ENCODE peak calls at places on chromosomes 7 and 10, in seven cellular contexts. J is osteoblast, H is AG09309, F is HFF-Myc, T is spleen, I is fibroblast of mammary gland, U is nephron progenitor cell. E is an unnamed sample.

GRCh38 chr7:150356265-150356897 is 12.2 kb upstream of the REPIN1 start:
- DNase-seq in U (no peak), I (peak; percentile 48), H (no peak), J (peak; percentile 72), F (no peak), T (no peak), E (no peak)

GRCh38 chr10:69864321-69864720 is 62.6 kb downstream of the COL13A1 start:
- DNase-seq in F (no peak), J (peak; percentile 93), T (no peak), I (peak; percentile 95), U (no peak), H (peak; percentile 78), E (peak; percentile 74)

GRCh38 chr10:118978998-118979350 is 50.5 kb upstream of the NANOS1 start:
- DNase-seq in H (no peak), J (no peak), I (no peak), T (no peak), U (no peak), F (no peak), E (no peak)

GRCh38 chr7:159012353-159013069 is 132.2 kb downstream of the VIPR2 start:
- DNase-seq in J (peak; percentile 74), H (no peak), U (no peak), F (no peak), T (no peak), I (no peak), E (no peak)

GRCh38 chr7:36390199-36391090 is 783 bp downstream of the ANLN start:
- DNase-seq in I (peak; percentile 83), H (peak; percentile 28), J (peak; percentile 97), T (peak; percentile 88), F (peak; percentile 43), U (peak; percentile 85), E (peak; percentile 36)

GRCh38 chr10:69043931-69044531 is 43.9 kb upstream of the SRGN start:
- DNase-seq in J (no peak), T (no peak), I (no peak), U (no peak), F (no peak), H (no peak), E (no peak)

GRCh38 chr10:32205666-32206065 is 141.3 kb downstream of the EPC1 start:
- DNase-seq in I (no peak), J (no peak), T (no peak), H (no peak), U (no peak), F (no peak), E (no peak)

GRCh38 chr7:148515237-148515636 is 75.3 kb upstream of the C7orf33 start:
- DNase-seq in F (no peak), J (no peak), T (no peak), U (no peak), I (no peak), H (no peak), E (no peak)

GRCh38 chr10:61211468-61211867 is 241.7 kb downstream of the TMEM26 start:
- DNase-seq in H (no peak), F (no peak), T (no peak), U (no peak), J (no peak), I (no peak), E (no peak)

GRCh38 chr10:130301026-130301892 is 165.1 kb downstream of the GLRX3 start:
- DNase-seq in U (no peak), T (peak; percentile 94), F (no peak), J (peak; percentile 51), I (peak; percentile 57), H (peak; percentile 16), E (no peak)

GRCh38 chr7:159118623-159119022 is 26.0 kb downstream of the VIPR2 start:
- DNase-seq in H (no peak), T (peak; percentile 62), I (no peak), J (no peak), F (no peak), U (no peak), E (no peak)

DNA sequence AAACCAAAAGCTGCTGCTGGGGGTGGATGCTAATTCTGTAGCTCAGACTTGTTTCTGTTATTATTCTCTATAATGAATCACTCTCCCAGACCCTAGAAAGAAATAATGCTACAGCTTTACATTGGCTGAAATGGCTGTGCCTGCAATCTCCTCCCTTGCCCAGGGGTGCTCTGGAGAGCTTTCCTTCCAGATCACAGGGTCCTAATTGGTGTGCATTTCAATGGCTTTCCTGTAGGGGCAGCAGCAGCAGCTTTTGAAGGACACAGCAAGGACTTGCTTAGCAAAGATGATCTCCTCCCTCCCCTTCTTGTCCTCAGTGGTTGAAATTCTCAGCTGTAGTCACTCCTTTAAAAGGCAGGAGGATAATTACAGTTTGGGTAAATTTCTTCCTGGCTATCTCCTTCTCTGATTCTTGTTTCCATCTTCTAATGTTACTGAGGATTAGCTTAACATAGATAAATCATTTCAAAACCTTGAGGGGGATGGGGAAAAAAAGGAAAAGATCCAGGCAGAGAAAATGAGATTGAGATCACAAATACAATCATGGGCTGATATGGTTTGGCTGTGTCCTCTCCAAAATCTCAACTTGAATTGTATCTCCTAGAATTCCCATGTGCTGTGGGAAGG is 120.2 kb upstream of the CTTNBP2 start:
- DNase-seq in J (no peak), I (peak; percentile 30), H (no peak), T (no peak), U (peak; percentile 46), F (peak; percentile 6), E (no peak)
- TF ChIP-seq CTCF in J (peak; percentile 9), I (peak; percentile 44), H (no peak), T (no peak), U (peak; percentile 60), F (peak; percentile 34), E (peak; percentile 33)

GRCh38 chr10:104580321-104580720 is 60.8 kb upstream of the SORCS3 start:
- DNase-seq in F (no peak), U (no peak), I (peak; percentile 74), J (no peak), T (no peak), H (peak; percentile 32), E (no peak)

GRCh38 chr10:104576611-104577010 is 64.5 kb upstream of the SORCS3 start:
- DNase-seq in T (no peak), J (no peak), I (no peak), H (no peak), F (no peak), U (no peak), E (no peak)

GRCh38 chr10:104580774-104581675 is 60.1 kb upstream of the SORCS3 start:
- DNase-seq in J (peak; percentile 71), I (peak; percentile 70), T (peak; percentile 80), H (peak; percentile 24), F (peak; percentile 30), U (peak; percentile 85), E (no peak)

GRCh38 chr10:104577171-104577570 is 63.9 kb upstream of the SORCS3 start:
- DNase-seq in U (no peak), H (no peak), T (no peak), I (no peak), F (no peak), J (no peak), E (no peak)

DNA sequence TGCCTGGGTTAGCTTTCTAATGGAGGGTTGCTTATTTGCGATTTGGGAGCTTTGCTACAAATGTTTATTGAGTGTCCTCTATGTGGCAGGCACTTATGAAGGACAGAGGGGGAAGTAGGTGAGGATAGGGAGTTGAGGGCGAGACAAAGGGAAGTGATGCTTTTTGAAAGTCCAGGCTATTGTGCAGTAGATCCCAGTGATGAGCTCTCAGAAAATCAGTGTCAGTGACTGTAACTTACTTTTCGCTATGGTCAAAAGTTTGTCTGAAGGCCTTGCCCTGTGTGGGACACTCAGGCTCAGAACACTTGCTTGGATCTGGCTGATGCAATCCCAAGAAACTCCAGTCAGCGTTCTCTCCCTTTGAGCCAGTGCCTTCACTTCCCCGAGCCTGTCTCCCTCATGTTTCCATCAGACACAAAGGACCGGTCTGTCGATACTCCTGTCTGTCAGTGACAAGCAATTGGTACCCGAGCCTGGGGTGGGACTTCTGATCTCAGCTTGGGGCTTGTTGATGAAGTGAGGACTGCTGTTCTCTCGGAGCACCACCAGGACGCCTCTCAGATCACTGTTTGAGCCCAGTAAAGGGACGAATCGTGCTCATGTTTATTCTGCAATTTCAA is 63.1 kb upstream of the SORCS3 start:
- DNase-seq in F (no peak), I (no peak), J (no peak), H (no peak), T (no peak), U (no peak), E (no peak)
- TF ChIP-seq CTCF in F (no peak), I (no peak), J (no peak), H (no peak), T (no peak), U (peak; percentile 12), E (no peak)

GRCh38 chr10:11743461-11744338 is 1.5 kb downstream of the ECHDC3 start:
- DNase-seq in H (no peak), T (peak; percentile 65), F (no peak), I (no peak), J (peak; percentile 82), U (no peak), E (no peak)

GRCh38 chr10:11750420-11750819 is 8.2 kb downstream of the ECHDC3 start:
- DNase-seq in U (no peak), I (no peak), F (no peak), H (no peak), J (no peak), T (no peak), E (no peak)

GRCh38 chr10:11746883-11747539 is 4.8 kb downstream of the ECHDC3 start:
- DNase-seq in T (peak; percentile 27), I (no peak), H (no peak), J (no peak), F (no peak), U (no peak), E (no peak)

GRCh38 chr10:11745045-11745444 is 2.9 kb downstream of the ECHDC3 start:
- DNase-seq in H (no peak), J (no peak), U (no peak), I (no peak), F (no peak), T (peak; percentile 35), E (no peak)

DNA sequence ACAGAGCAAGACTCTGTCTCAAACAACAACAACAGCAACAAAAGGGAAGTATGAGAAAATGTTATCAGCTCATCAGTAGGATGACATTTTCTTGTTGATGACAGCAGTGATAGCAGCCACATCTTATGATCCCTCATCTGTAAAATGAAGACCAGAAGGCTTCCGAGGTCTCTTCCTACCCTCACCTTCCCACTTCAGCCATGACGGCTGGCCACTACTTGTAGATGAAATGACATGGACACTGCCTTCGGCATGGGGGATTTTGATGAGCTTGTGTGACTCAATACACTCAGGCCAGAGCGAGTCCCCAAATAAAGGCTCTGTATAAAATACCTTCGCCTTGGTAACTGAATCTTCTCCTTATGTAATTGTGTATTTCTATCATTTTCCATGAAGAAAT is 6.7 kb downstream of the ECHDC3 start:
- DNase-seq in T (peak; percentile 22), H (no peak), U (no peak), F (no peak), I (no peak), J (no peak), E (no peak)
- TF ChIP-seq CTCF in T (no peak), H (no peak), U (no peak), F (no peak), I (no peak), J (no peak), E (no peak)

GRCh38 chr7:134552105-134552504 is 3.2 kb downstream of the AKR1B15 start:
- DNase-seq in H (no peak), U (peak; percentile 23), T (no peak), I (peak; percentile 24), F (no peak), J (no peak), E (no peak)
- TF ChIP-seq CTCF in H (peak; percentile 31), U (peak; percentile 43), T (no peak), I (peak; percentile 37), F (no peak), J (peak; percentile 40), E (peak; percentile 22)

GRCh38 chr10:99346247-99346646 is 17.1 kb downstream of the CNNM1 start:
- DNase-seq in U (no peak), T (no peak), F (peak; percentile 79), J (no peak), H (peak; percentile 38), I (peak; percentile 82), E (peak; percentile 72)
- TF ChIP-seq CTCF in U (no peak), T (no peak), F (no peak), J (no peak), H (no peak), I (no peak), E (no peak)